ENCODE peak calls at places on chromosomes 3 and 15, in four cellular contexts. Z is HepG2, T is GM12878, H is K562. R is an unnamed sample.

GRCh38 chr15:88982304-88982945 is 69.2 kb upstream of the MFGE8 start:
- DNase-seq in Z (no peak), T (peak), H (peak), R (no peak)

GRCh38 chr3:132781922-132782321 is 59.7 kb upstream of the NPHP3 start:
- DNase-seq in Z (no peak), T (no peak), H (no peak), R (no peak)

GRCh38 chr15:35439291-35439690 is 106.7 kb downstream of the DPH6 start:
- DNase-seq in Z (no peak), T (no peak), H (no peak), R (no peak)

GRCh38 chr3:64321747-64322146 is 96.5 kb upstream of the PRICKLE2 start:
- DNase-seq in Z (no peak), T (no peak), H (no peak), R (no peak)

GRCh38 chr15:74314897-74315438 is 52.5 kb downstream of the CYP11A1 start:
- DNase-seq in Z (no peak), T (no peak), H (peak), R (no peak)

GRCh38 chr15:65329991-65330735 is 25.7 kb downstream of the RNU5B-1 start:
- DNase-seq in Z (no peak), T (no peak), H (no peak), R (no peak)

GRCh38 chr3:141878812-141879211 is 2.4 kb downstream of the ATP1B3 start:
- DNase-seq in Z (no peak), T (no peak), H (no peak), R (no peak)

GRCh38 chr15:29278436-29279099 is 8.9 kb upstream of the NSMCE3 start:
- DNase-seq in Z (no peak), T (no peak), H (no peak), R (no peak)

GRCh38 chr15:65328506-65329297 is 24.2 kb downstream of the RNU5B-1 start:
- DNase-seq in Z (no peak), T (no peak), H (no peak), R (no peak)

GRCh38 chr3:188915137-188915536 is 256.6 kb upstream of the TPRG1 start:
- DNase-seq in Z (no peak), T (no peak), H (no peak), R (no peak)

GRCh38 chr15:63003836-63004610 is 38.5 kb upstream of the TPM1 start:
- DNase-seq in Z (no peak), T (no peak), H (no peak), R (peak)

GRCh38 chr3:134319894-134320293 is 54.4 kb downstream of the AMOTL2 start:
- DNase-seq in Z (no peak), T (no peak), H (no peak), R (no peak)

GRCh38 chr3:133930341-133930933 is 34.8 kb upstream of the RAB6B start:
- DNase-seq in Z (peak), T (no peak), H (peak), R (no peak)

GRCh38 chr15:75195122-75195765 is 6.4 kb upstream of the C15orf39 start:
- DNase-seq in Z (no peak), T (no peak), H (no peak), R (peak)

GRCh38 chr3:60708191-60708975 is 542.9 kb downstream of the FHIT start:
- DNase-seq in Z (no peak), T (no peak), H (no peak), R (no peak)

GRCh38 chr15:57640935-57641682 is 49.4 kb downstream of the MYZAP start:
- DNase-seq in Z (peak), T (no peak), H (peak), R (peak)

GRCh38 chr3:14890470-14890869 is 56.9 kb upstream of the NR2C2 start:
- DNase-seq in Z (no peak), T (peak), H (no peak), R (no peak)

GRCh38 chr15:77808077-77808476 is 175.4 kb upstream of the LINGO1 start:
- DNase-seq in Z (no peak), T (no peak), H (no peak), R (no peak)

GRCh38 chr3:153615863-153616262 is 453.8 kb downstream of the RAP2B start:
- DNase-seq in Z (no peak), T (no peak), H (no peak), R (no peak)

GRCh38 chr3:50267280-50267913 is 1.6 kb upstream of the SEMA3B start:
- DNase-seq in Z (no peak), T (no peak), H (no peak), R (peak)

DNA sequence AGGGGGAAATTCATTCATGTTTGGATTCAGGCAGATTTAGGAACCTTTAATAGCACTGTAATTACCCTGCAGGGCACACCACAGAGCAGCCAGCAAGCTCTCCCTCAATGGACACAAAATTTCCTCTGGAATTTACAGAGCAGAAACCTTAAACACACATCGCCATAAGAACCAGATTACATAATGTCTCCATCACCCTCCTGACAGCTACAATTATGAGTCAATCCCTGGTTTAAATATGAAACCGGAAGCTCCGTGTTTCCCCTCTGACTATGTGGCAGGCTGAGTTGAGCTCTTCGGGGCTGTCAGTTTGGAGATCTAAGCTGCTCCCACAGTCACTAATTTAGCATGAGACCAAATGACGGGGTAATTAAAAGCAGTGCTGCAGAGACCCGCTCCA is 134.6 kb downstream of the TMCO5A start:
- DNase-seq in Z (no peak), T (peak), H (no peak), R (no peak)
- TF ChIP-seq NR2C2 in Z (no peak), T (no peak), H (no peak), R (no peak)

DNA sequence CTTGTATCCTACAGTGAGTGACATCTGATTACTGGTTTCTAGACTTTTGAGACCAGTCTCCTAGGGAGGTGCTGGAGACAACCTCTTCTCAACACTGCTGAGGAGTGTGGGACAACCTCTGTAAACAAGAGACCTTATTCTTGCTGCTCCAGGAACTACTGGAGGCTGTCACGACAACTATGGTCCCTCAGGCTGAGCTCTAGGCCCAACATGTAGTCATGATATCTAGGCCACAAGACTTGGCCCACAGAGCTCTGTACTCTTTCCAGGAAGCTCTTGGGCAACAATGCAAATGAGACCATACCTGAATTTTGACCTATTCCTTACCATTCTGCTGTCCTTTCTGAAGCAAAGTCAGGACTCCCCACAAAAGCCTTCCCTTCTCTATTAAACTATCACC is 24.3 kb upstream of the HEG1 start:
- DNase-seq in Z (no peak), T (no peak), H (no peak), R (no peak)
- TF ChIP-seq USF2 in Z (no peak), T (no peak), H (no peak), R (no peak)

GRCh38 chr3:187739561-187740445 is 5.5 kb downstream of the BCL6 start:
- DNase-seq in Z (no peak), T (no peak), H (peak), R (peak)
- TF ChIP-seq NR2C2 in Z (no peak), T (no peak), H (peak), R (no peak)

GRCh38 chr15:67137951-67138935 is 72.8 kb downstream of the SMAD3 start:
- DNase-seq in Z (no peak), T (no peak), H (peak), R (no peak)

GRCh38 chr15:67138946-67139855 is 73.8 kb downstream of the SMAD3 start:
- DNase-seq in Z (no peak), T (no peak), H (no peak), R (no peak)

GRCh38 chr15:67142142-67143092 is 77.0 kb downstream of the SMAD3 start:
- DNase-seq in Z (no peak), T (no peak), H (no peak), R (no peak)

GRCh38 chr15:67137319-67137718 is 71.9 kb downstream of the SMAD3 start:
- DNase-seq in Z (no peak), T (no peak), H (no peak), R (no peak)

DNA sequence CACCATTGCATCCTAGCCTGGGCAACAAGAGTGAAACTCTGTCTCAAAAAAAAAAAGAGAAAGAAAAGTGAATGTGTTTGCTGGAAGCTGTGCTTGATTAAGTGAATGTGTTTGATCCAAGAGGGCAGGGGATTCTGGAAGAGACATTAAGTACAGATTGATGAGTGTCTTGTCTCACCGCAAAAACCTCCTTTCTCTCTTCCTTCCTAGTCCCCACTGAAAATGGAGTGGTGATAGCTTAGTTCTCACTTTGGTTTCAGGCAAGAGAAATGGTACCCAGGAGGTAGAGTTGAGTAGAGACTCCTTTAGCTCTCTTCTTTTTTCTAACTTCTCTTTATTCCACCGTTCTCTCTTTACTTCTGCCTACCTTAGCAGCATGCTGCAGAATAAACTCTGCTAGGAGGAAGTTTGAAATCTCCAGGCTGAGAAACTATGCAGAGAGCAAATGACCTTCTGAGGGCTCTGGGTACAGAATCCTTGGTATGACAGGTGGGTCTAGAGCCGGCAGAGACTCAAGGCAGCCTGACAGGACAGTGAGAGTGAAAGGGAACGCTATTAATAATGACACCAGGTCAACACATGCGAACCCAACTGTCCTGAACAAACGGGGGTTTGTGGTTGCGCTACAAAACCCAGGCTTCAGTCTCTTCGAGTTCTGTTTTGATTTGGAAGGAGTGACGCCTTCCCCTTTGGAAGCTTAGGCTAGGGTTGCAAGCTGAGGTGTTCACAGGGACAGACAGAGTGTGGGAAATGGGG is 74.9 kb downstream of the SMAD3 start:
- DNase-seq in Z (no peak), T (no peak), H (no peak), R (no peak)
- TF ChIP-seq USF2 in Z (no peak), T (no peak), H (no peak), R (no peak)

GRCh38 chr3:71389911-71390573 is 193.5 kb downstream of the FOXP1 start:
- DNase-seq in Z (peak), T (no peak), H (no peak), R (no peak)
- TF ChIP-seq NR2C2 in Z (no peak), T (no peak), H (no peak), R (no peak)

GRCh38 chr15:92780816-92781215 is 119.3 kb upstream of the CHD2 start:
- DNase-seq in Z (no peak), T (no peak), H (no peak), R (no peak)
- TF ChIP-seq USF2 in Z (no peak), T (no peak), H (no peak), R (no peak)

DNA sequence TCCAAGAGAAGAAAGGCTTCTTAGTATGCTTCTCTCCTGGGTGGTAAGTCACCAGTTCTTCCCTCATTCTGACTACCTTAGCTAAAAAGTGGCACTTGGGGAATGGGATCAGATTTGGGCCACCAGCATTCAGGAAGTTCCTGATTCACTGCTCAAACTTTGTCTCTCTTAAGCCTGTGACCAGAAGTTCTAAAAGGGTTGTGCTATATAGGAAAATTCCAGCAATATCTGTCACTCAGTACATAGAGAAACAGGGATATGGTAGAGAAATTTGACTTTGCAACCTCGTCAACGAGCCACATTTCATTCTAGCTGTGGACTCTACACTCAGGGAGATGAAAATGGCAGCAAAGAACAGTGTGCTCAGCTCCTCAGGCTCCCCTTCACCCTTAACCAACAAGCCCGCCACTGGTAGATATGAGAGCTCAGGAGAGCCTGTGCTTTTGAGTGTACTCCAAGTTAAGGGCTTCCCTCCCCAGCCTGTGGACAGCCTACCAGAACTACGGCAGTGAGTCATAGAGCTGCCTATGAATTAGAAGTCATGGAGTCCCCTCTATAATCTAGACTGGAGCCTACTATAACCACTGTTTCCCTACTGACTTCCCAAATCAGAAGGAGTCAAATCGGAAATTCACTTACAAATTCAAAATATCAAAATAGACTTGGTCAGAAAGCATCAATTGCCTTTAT is 52.6 kb upstream of the MYO5C start:
- DNase-seq in Z (no peak), T (no peak), H (no peak), R (no peak)
- TF ChIP-seq NR2C2 in Z (no peak), T (no peak), H (no peak), R (no peak)

R was measured in WTC11.